ENCODE peak calls at places on chromosomes 13 and 19, in nine cellular contexts. P, G, Z, W, I, A, L, D and R are unnamed samples.

GRCh38 chr19:16064209-16064889 is 11.9 kb upstream of the TPM4 start:
- DNase-seq in P (no peak), G (no peak), Z (no peak), W (no peak), I (no peak), A (no peak), L (no peak), D (no peak), R (no peak)

GRCh38 chr19:648904-649733 is 9.4 kb downstream of the FGF22 start:
- DNase-seq in P (no peak), G (no peak), Z (no peak), W (no peak), I (no peak), A (no peak), L (no peak), D (no peak), R (no peak)

GRCh38 chr13:47845981-47846380 is 155.1 kb downstream of the SUCLA2 start:
- DNase-seq in P (no peak), G (no peak), Z (no peak), W (no peak), I (no peak), A (no peak), L (no peak), D (no peak), R (no peak)

GRCh38 chr13:104571161-104571889 is 1505.1 kb upstream of the SLC10A2 start:
- DNase-seq in P (no peak), G (no peak), Z (no peak), W (no peak), I (peak), A (peak), L (no peak), D (peak), R (peak)

GRCh38 chr13:36130542-36131214 is 504 bp downstream of the DCLK1 start:
- DNase-seq in P (no peak), G (no peak), Z (no peak), W (no peak), I (peak), A (peak), L (no peak), D (no peak), R (peak)

GRCh38 chr19:4357095-4357797 is 13.9 kb downstream of the MPND start:
- DNase-seq in P (no peak), G (no peak), Z (no peak), W (no peak), I (no peak), A (no peak), L (no peak), D (no peak), R (no peak)

GRCh38 chr13:41052441-41052840 is 8.9 kb upstream of the WBP4 start:
- DNase-seq in P (no peak), G (no peak), Z (no peak), W (no peak), I (no peak), A (no peak), L (no peak), D (no peak), R (no peak)

GRCh38 chr13:62875118-62875640 is 1459.5 kb upstream of the PCDH20 start:
- DNase-seq in P (no peak), G (no peak), Z (no peak), W (no peak), I (peak), A (no peak), L (no peak), D (no peak), R (no peak)